ENCODE peak calls at places on chromosome 3, in five cellular contexts. J is ELR; H is hypothalamus; R is stimulated activated CD8-positive, alpha-beta memory T cell treated with anti-CD3 and anti-CD28 coated beads, Interleukin-15, amount 100 ng/mL, for 4 hours; U is islet precursor cell. W is an unnamed sample.

GRCh38 chr3:144097144-144097543 is 125.5 kb downstream of the DIPK2A start:
- DNase-seq in J (no peak), H (no peak), R (no peak), U (no peak), W (no peak)

GRCh38 chr3:193016437-193016887 is 98.8 kb upstream of the MB21D2 start:
- DNase-seq in J (no peak), H (no peak), R (no peak), U (no peak), W (no peak)

GRCh38 chr3:157444789-157445188 is 8.1 kb downstream of the PTX3 start:
- DNase-seq in J (no peak), H (no peak), R (no peak), U (no peak), W (no peak)

GRCh38 chr3:9340450-9341009 is 22.3 kb upstream of the THUMPD3 start:
- DNase-seq in J (peak), H (no peak), R (no peak), U (peak), W (no peak)

GRCh38 chr3:178263236-178263916 is 272.9 kb upstream of the KCNMB2 start:
- DNase-seq in J (no peak), H (no peak), R (no peak), U (no peak), W (no peak)

GRCh38 chr3:15629860-15630597 is 28.5 kb downstream of the BTD start:
- DNase-seq in J (peak), H (peak), R (no peak), U (peak), W (peak)

GRCh38 chr3:194326192-194327029 is 24.7 kb downstream of the CPN2 start:
- DNase-seq in J (peak), H (no peak), R (no peak), U (no peak), W (peak)

GRCh38 chr3:27311400-27311799 is 57.8 kb downstream of the NEK10 start:
- DNase-seq in J (peak), H (no peak), R (no peak), U (peak), W (no peak)

GRCh38 chr3:126355777-126356372 is 1.3 kb downstream of the KLF15 start:
- DNase-seq in J (peak), H (peak), R (no peak), U (peak), W (peak)

GRCh38 chr3:126329927-126330725 is 27.1 kb downstream of the KLF15 start:
- DNase-seq in J (no peak), H (no peak), R (no peak), U (no peak), W (no peak)

GRCh38 chr3:181623924-181624694 is 87.6 kb upstream of the SOX2 start:
- DNase-seq in J (peak), H (no peak), R (no peak), U (no peak), W (peak)

GRCh38 chr3:21551019-21551418 is 200.0 kb downstream of the ZNF385D start:
- DNase-seq in J (peak), H (no peak), R (no peak), U (no peak), W (peak)

GRCh38 chr3:157130138-157130880 is 29.6 kb downstream of the CCNL1 start:
- DNase-seq in J (peak), H (peak), R (peak), U (peak), W (peak)

GRCh38 chr3:6255229-6255628 is 605.7 kb upstream of the GRM7 start:
- DNase-seq in J (no peak), H (no peak), R (no peak), U (no peak), W (no peak)

GRCh38 chr3:38687306-38687705 is 37.8 kb upstream of the SCN5A start:
- DNase-seq in J (no peak), H (no peak), R (no peak), U (no peak), W (no peak)

GRCh38 chr3:141485578-141486415 is 1.0 kb upstream of the RASA2 start:
- DNase-seq in J (peak), H (no peak), R (no peak), U (peak), W (peak)

GRCh38 chr3:99920530-99921376 is 103.1 kb downstream of the CMSS1 start:
- DNase-seq in J (peak), H (no peak), R (no peak), U (peak), W (no peak)

GRCh38 chr3:43894176-43895049 is 203.7 kb downstream of the ABHD5 start:
- DNase-seq in J (peak), H (peak), R (no peak), U (peak), W (peak)

GRCh38 chr3:125240496-125240895 is 27.9 kb upstream of the SLC12A8 start:
- DNase-seq in J (peak), H (no peak), R (no peak), U (peak), W (no peak)